ENCODE peak calls at places on chromosomes 5 and 9, in four cellular contexts. One of them, this sample, is unnamed.

GRCh38 chr5:179227578-179228311 is 117.5 kb downstream of the ADAMTS2 start:
- DNase-seq in SW 1271: no peak
- DNase-seq in hippocampal formation: no peak
- DNase-seq in right atrium auricular region: no peak
- DNase-seq in this sample: no peak

GRCh38 chr5:14560091-14560595 is 21.4 kb upstream of the OTULINL start:
- DNase-seq in right atrium auricular region: no peak
- DNase-seq in hippocampal formation: no peak
- DNase-seq in SW 1271: no peak
- DNase-seq in this sample: no peak

GRCh38 chr5:74493426-74493825 is 147.1 kb downstream of the ENC1 start:
- DNase-seq in right atrium auricular region: no peak
- DNase-seq in hippocampal formation: no peak
- DNase-seq in SW 1271: no peak
- DNase-seq in this sample: no peak

GRCh38 chr5:89268460-89268859 is 385.5 kb upstream of the MEF2C start:
- DNase-seq in SW 1271: no peak
- DNase-seq in right atrium auricular region: no peak
- DNase-seq in hippocampal formation: peak; percentile 24
- DNase-seq in this sample: no peak

GRCh38 chr5:102678267-102679058 is 76.6 kb upstream of the PAM start:
- DNase-seq in SW 1271: no peak
- DNase-seq in hippocampal formation: no peak
- DNase-seq in right atrium auricular region: no peak
- DNase-seq in this sample: no peak

GRCh38 chr5:55538621-55539020 is 3.9 kb upstream of the PLPP1 start:
- DNase-seq in hippocampal formation: no peak
- DNase-seq in SW 1271: no peak
- DNase-seq in right atrium auricular region: no peak
- DNase-seq in this sample: no peak

GRCh38 chr5:39020465-39020864 is 53.7 kb downstream of the RICTOR start:
- DNase-seq in hippocampal formation: no peak
- DNase-seq in SW 1271: no peak
- DNase-seq in right atrium auricular region: no peak
- DNase-seq in this sample: no peak

GRCh38 chr5:172692981-172693380 is 51.9 kb downstream of the NEURL1B start:
- DNase-seq in right atrium auricular region: no peak
- DNase-seq in SW 1271: no peak
- DNase-seq in hippocampal formation: no peak
- DNase-seq in this sample: no peak

GRCh38 chr9:127522727-127523126 is 71.4 kb downstream of the LRSAM1 start:
- DNase-seq in SW 1271: peak; percentile 76
- DNase-seq in right atrium auricular region: no peak
- DNase-seq in hippocampal formation: no peak
- DNase-seq in this sample: no peak

GRCh38 chr5:129960831-129961230 is 56.6 kb downstream of the CHSY3 start:
- DNase-seq in SW 1271: no peak
- DNase-seq in right atrium auricular region: no peak
- DNase-seq in hippocampal formation: no peak
- DNase-seq in this sample: no peak

GRCh38 chr5:122259995-122260394 is 52.0 kb upstream of the SNCAIP start:
- DNase-seq in SW 1271: no peak
- DNase-seq in right atrium auricular region: no peak
- DNase-seq in hippocampal formation: no peak
- DNase-seq in this sample: no peak

GRCh38 chr5:141362719-141363118 is 1.2 kb upstream of the PCDHGA5 start:
- DNase-seq in right atrium auricular region: no peak
- DNase-seq in hippocampal formation: no peak
- DNase-seq in SW 1271: no peak
- DNase-seq in this sample: no peak

GRCh38 chr5:168481330-168481788 is 4.9 kb upstream of the RARS1 start:
- DNase-seq in SW 1271: no peak
- DNase-seq in hippocampal formation: no peak
- DNase-seq in right atrium auricular region: no peak
- DNase-seq in this sample: no peak

GRCh38 chr9:114745108-114745848 is 60.6 kb downstream of the TNFSF15 start:
- DNase-seq in right atrium auricular region: no peak
- DNase-seq in SW 1271: no peak
- DNase-seq in hippocampal formation: no peak
- DNase-seq in this sample: no peak

This sample was measured in H54.